ENCODE peak calls at places on chromosomes 11 and 22, in eight cellular contexts. P is endodermal cell; X is skeletal muscle cell; L is HFFc6; V is Karpas-422; G is GM20000; O is left ventricle myocardium superior; Q is stimulated activated CD4-positive, alpha-beta T cell treated with anti-CD3 and anti-CD28 coated beads, Interleukin-4, amount 100 ng/mL, for 48 hours. R is an unnamed sample.

GRCh38 chr22:19149047-19149883 is 827 bp downstream of the GSC2 start:
- DNase-seq in Q (no peak), G (peak; percentile 52), V (no peak), L (no peak), O (no peak), X (no peak), P (peak; percentile 84), R (no peak)

GRCh38 chr11:2799881-2800654 is 85.5 kb downstream of the CDKN1C start:
- DNase-seq in X (no peak), L (no peak), P (peak; percentile 30), Q (no peak), V (no peak), O (peak; percentile 29), G (no peak), R (peak; percentile 47)

GRCh38 chr11:120172054-120172881 is 34.4 kb upstream of the TRIM29 start:
- DNase-seq in P (peak; percentile 92), V (peak; percentile 75), L (peak; percentile 53), X (no peak), O (peak; percentile 77), Q (peak; percentile 38), G (peak; percentile 84), R (peak; percentile 87)

GRCh38 chr11:116373107-116373506 is 399.7 kb downstream of the BUD13 start:
- DNase-seq in Q (no peak), P (no peak), G (no peak), L (no peak), O (no peak), V (no peak), X (no peak), R (no peak)

GRCh38 chr11:46001427-46002049 is 79.1 kb downstream of the LARGE2 start:
- DNase-seq in P (no peak), O (no peak), V (peak; percentile 57), X (no peak), G (no peak), L (peak; percentile 53), Q (no peak), R (no peak)

GRCh38 chr11:13680501-13681264 is 12.2 kb downstream of the FAR1 start:
- DNase-seq in O (no peak), G (no peak), X (no peak), Q (no peak), L (no peak), P (no peak), V (peak; percentile 57), R (no peak)

GRCh38 chr22:36465232-36466021 is 16.0 kb downstream of the TXN2 start:
- DNase-seq in O (peak; percentile 86), V (no peak), P (no peak), G (peak; percentile 4), L (peak; percentile 92), Q (no peak), X (peak; percentile 32), R (peak; percentile 78)

GRCh38 chr11:1067812-1068496 is 6.7 kb upstream of the MUC2 start:
- DNase-seq in Q (no peak), X (no peak), L (no peak), V (no peak), G (no peak), O (no peak), P (no peak), R (no peak)

GRCh38 chr11:111983187-111983986 is 41.8 kb upstream of the DLAT start:
- DNase-seq in G (no peak), P (peak; percentile 92), X (no peak), Q (no peak), L (no peak), O (peak; percentile 53), V (no peak), R (peak; percentile 67)

GRCh38 chr22:45335021-45335818 is 25.5 kb downstream of the FAM118A start:
- DNase-seq in Q (no peak), L (no peak), P (peak; percentile 87), G (no peak), O (peak; percentile 90), X (no peak), V (no peak), R (peak; percentile 92)

GRCh38 chr11:9574556-9574805 is 1.0 kb downstream of the WEE1 start:
- DNase-seq in P (peak; percentile 58), G (no peak), L (no peak), Q (no peak), O (peak; percentile 62), V (no peak), X (no peak), R (peak; percentile 78)

GRCh38 chr22:31647516-31647915 is 14.5 kb downstream of the PISD start:
- DNase-seq in G (no peak), V (no peak), L (peak; percentile 87), P (no peak), O (no peak), Q (no peak), X (peak; percentile 83), R (no peak)

GRCh38 chr22:23012081-23012622 is 58.2 kb upstream of the GNAZ start:
- DNase-seq in V (no peak), G (peak; percentile 53), Q (peak; percentile 17), P (no peak), L (no peak), X (no peak), O (no peak), R (no peak)

GRCh38 chr11:313304-313786 is 495 bp upstream of the IFITM1 start:
- DNase-seq in O (peak; percentile 27), Q (no peak), P (no peak), V (no peak), G (no peak), L (no peak), X (no peak), R (peak; percentile 37)

GRCh38 chr11:46611526-46612304 is 5.3 kb downstream of the HARBI1 start:
- DNase-seq in X (no peak), P (no peak), G (no peak), V (no peak), L (no peak), O (no peak), Q (no peak), R (no peak)

GRCh38 chr22:27372969-27373670 is 428.4 kb downstream of the MN1 start:
- DNase-seq in O (no peak), X (no peak), V (no peak), L (no peak), G (no peak), Q (no peak), P (peak; percentile 97), R (peak; percentile 45)

GRCh38 chr11:1830500-1831223 is 4.1 kb upstream of the SYT8 start:
- DNase-seq in O (peak; percentile 26), G (no peak), X (no peak), V (peak; percentile 36), Q (no peak), P (peak; percentile 45), L (no peak), R (no peak)

GRCh38 chr11:76164861-76165751 is 41.2 kb downstream of the WNT11 start:
- DNase-seq in O (peak; percentile 16), V (no peak), Q (no peak), P (no peak), X (no peak), L (no peak), G (no peak), R (peak; percentile 48)

GRCh38 chr22:30169002-30169401 is 77.6 kb downstream of the LIF start:
- DNase-seq in P (no peak), G (no peak), L (no peak), O (no peak), X (no peak), V (no peak), Q (no peak), R (no peak)

GRCh38 chr22:24521791-24522245 is 26.7 kb downstream of the UPB1 start:
- DNase-seq in G (peak; percentile 58), L (peak; percentile 55), O (no peak), Q (peak; percentile 21), P (peak; percentile 92), X (no peak), V (peak; percentile 90), R (peak; percentile 41)

GRCh38 chr11:2312232-2313042 is 10.6 kb downstream of the TSPAN32 start:
- DNase-seq in O (no peak), Q (no peak), X (no peak), P (no peak), L (peak; percentile 57), G (no peak), V (no peak), R (peak; percentile 79)

GRCh38 chr22:43909708-43910107 is 13.9 kb upstream of the PNPLA3 start:
- DNase-seq in G (no peak), O (no peak), L (no peak), Q (no peak), V (no peak), X (no peak), P (no peak), R (no peak)

GRCh38 chr11:120985718-120986569 is 38.0 kb upstream of the TBCEL start:
- DNase-seq in P (peak; percentile 87), X (peak; percentile 12), L (peak; percentile 21), G (peak; percentile 67), O (peak; percentile 63), V (no peak), Q (peak; percentile 21), R (peak; percentile 45)

GRCh38 chr22:49303061-49303735 is 524.5 kb downstream of the BRD1 start:
- DNase-seq in Q (no peak), L (no peak), X (no peak), O (no peak), G (no peak), V (no peak), P (peak; percentile 34), R (peak; percentile 2)

GRCh38 chr11:35761887-35762286 is 99.3 kb downstream of the TRIM44 start:
- DNase-seq in Q (no peak), V (peak; percentile 22), O (no peak), P (no peak), G (no peak), X (no peak), L (no peak), R (no peak)

GRCh38 chr11:112017538-112017937 is 7.7 kb upstream of the DLAT start:
- DNase-seq in V (no peak), P (no peak), O (no peak), G (no peak), Q (no peak), X (no peak), L (peak; percentile 11), R (no peak)

GRCh38 chr11:102410382-102410784 is 42.2 kb downstream of the TMEM123 start:
- DNase-seq in Q (no peak), O (no peak), V (no peak), X (peak; percentile 20), L (no peak), G (no peak), P (no peak), R (no peak)

GRCh38 chr11:121589946-121590537 is 137.3 kb upstream of the SORL1-AS1 start:
- DNase-seq in Q (no peak), P (no peak), L (no peak), X (no peak), G (peak; percentile 76), V (peak; percentile 78), O (no peak), R (no peak)

GRCh38 chr11:44814881-44815592 is 88.3 kb downstream of the TSPAN18 start:
- DNase-seq in L (no peak), P (no peak), G (no peak), X (peak; percentile 21), Q (no peak), O (no peak), V (no peak), R (no peak)

GRCh38 chr11:39367526-39367925 is 2091.9 kb downstream of the LRRC4C start:
- DNase-seq in L (no peak), Q (no peak), G (no peak), V (no peak), O (no peak), X (no peak), P (no peak), R (no peak)

GRCh38 chr11:61745796-61746653 is 6.4 kb upstream of the MYRF start:
- DNase-seq in P (no peak), O (no peak), V (no peak), G (no peak), L (no peak), X (no peak), Q (no peak), R (no peak)

GRCh38 chr11:60872124-60872951 is 5.0 kb downstream of the ZP1 start:
- DNase-seq in Q (no peak), P (no peak), V (no peak), L (no peak), X (peak; percentile 74), G (no peak), O (no peak), R (peak; percentile 50)